ENCODE peak calls at places on chromosome 18, in six cellular contexts. W is SJSA1; H is skeletal muscle cell; I is T-helper 9 cell; O is AG04450; P is activated effector memory CD4-positive, alpha-beta T cell treated with Interleukin-2 at 50 U/mL for 16 hours. F is an unnamed sample.

GRCh38 chr18:3383381-3383915 is 66.5 kb upstream of the TGIF1 start:
- DNase-seq in W (no peak), I (no peak), P (no peak), O (no peak), H (no peak), F (no peak)

GRCh38 chr18:21134895-21135294 is 23.3 kb upstream of the ROCK1 start:
- DNase-seq in W (no peak), I (peak), H (no peak), O (no peak), P (no peak), F (no peak)

GRCh38 chr18:48829443-48830149 is 121.2 kb downstream of the SMAD7 start:
- DNase-seq in I (no peak), P (no peak), H (no peak), W (peak), O (no peak), F (no peak)

GRCh38 chr18:44901283-44901682 is 220.6 kb downstream of the SETBP1 start:
- DNase-seq in W (no peak), I (no peak), P (no peak), H (no peak), O (no peak), F (no peak)

GRCh38 chr18:65942854-65943253 is 192.0 kb downstream of the CDH7 start:
- DNase-seq in O (no peak), H (no peak), W (no peak), I (no peak), P (no peak), F (no peak)

GRCh38 chr18:3808985-3809780 is 359.2 kb downstream of the TGIF1 start:
- DNase-seq in P (no peak), I (no peak), O (no peak), W (no peak), H (no peak), F (no peak)

GRCh38 chr18:297936-298335 is 30.1 kb upstream of the THOC1 start:
- DNase-seq in I (no peak), W (no peak), P (no peak), O (no peak), H (no peak), F (no peak)

GRCh38 chr18:567119-567518 is 13.1 kb upstream of the CETN1 start:
- DNase-seq in I (no peak), O (no peak), P (no peak), W (peak), H (no peak), F (no peak)

GRCh38 chr18:76557026-76557575 is 62.1 kb upstream of the ZNF516 start:
- DNase-seq in I (no peak), P (no peak), W (no peak), O (peak), H (no peak), F (peak)

GRCh38 chr18:74506405-74507119 is 10.4 kb downstream of the CNDP2 start:
- DNase-seq in P (no peak), W (no peak), O (peak), I (no peak), H (peak), F (no peak)

GRCh38 chr18:51137891-51138290 is 59.6 kb downstream of the MEX3C start:
- DNase-seq in H (no peak), P (no peak), I (no peak), W (no peak), O (no peak), F (no peak)

GRCh38 chr18:30044496-30044895 is 998.0 kb downstream of the DSC3 start:
- DNase-seq in I (no peak), P (no peak), W (no peak), H (no peak), O (no peak), F (no peak)

GRCh38 chr18:37710731-37711130 is 145.1 kb upstream of the CELF4 start:
- DNase-seq in W (no peak), P (no peak), H (no peak), O (no peak), I (no peak), F (no peak)